ENCODE peak calls at places on chromosomes 2 and 18, in six cellular contexts. One of them, this sample, is unnamed.

GRCh38 chr2:97997774-97998392 is 2.1 kb upstream of the TMEM131 start:
- DNase-seq in CD4-positive, CD25-positive, alpha-beta regulatory T cell: no peak
- DNase-seq in WERI-Rb-1: no peak
- DNase-seq in SJSA1: no peak
- DNase-seq in cardiac muscle cell: no peak
- DNase-seq in prostate gland: no peak
- DNase-seq in this sample: no peak

GRCh38 chr2:173749315-173749714 is 215.9 kb downstream of the SP3 start:
- DNase-seq in CD4-positive, CD25-positive, alpha-beta regulatory T cell: no peak
- DNase-seq in WERI-Rb-1: no peak
- DNase-seq in SJSA1: no peak
- DNase-seq in cardiac muscle cell: peak; percentile 21
- DNase-seq in prostate gland: no peak
- DNase-seq in this sample: no peak

GRCh38 chr2:216188956-216189355 is 79.8 kb downstream of the XRCC5 start:
- DNase-seq in CD4-positive, CD25-positive, alpha-beta regulatory T cell: no peak
- DNase-seq in WERI-Rb-1: no peak
- DNase-seq in SJSA1: no peak
- DNase-seq in cardiac muscle cell: no peak
- DNase-seq in prostate gland: no peak
- DNase-seq in this sample: no peak

GRCh38 chr18:63183952-63184351 is 135.6 kb downstream of the BCL2 start:
- DNase-seq in CD4-positive, CD25-positive, alpha-beta regulatory T cell: no peak
- DNase-seq in WERI-Rb-1: no peak
- DNase-seq in SJSA1: no peak
- DNase-seq in cardiac muscle cell: no peak
- DNase-seq in prostate gland: no peak
- DNase-seq in this sample: no peak

GRCh38 chr18:27136208-27136535 is 48.9 kb downstream of the CHST9 start:
- DNase-seq in CD4-positive, CD25-positive, alpha-beta regulatory T cell: no peak
- DNase-seq in WERI-Rb-1: no peak
- DNase-seq in SJSA1: no peak
- DNase-seq in cardiac muscle cell: no peak
- DNase-seq in prostate gland: no peak
- DNase-seq in this sample: peak; percentile 31

GRCh38 chr2:220506466-220506865 is 879.0 kb downstream of the SLC4A3 start:
- DNase-seq in CD4-positive, CD25-positive, alpha-beta regulatory T cell: no peak
- DNase-seq in WERI-Rb-1: no peak
- DNase-seq in SJSA1: no peak
- DNase-seq in cardiac muscle cell: no peak
- DNase-seq in prostate gland: no peak
- DNase-seq in this sample: no peak

GRCh38 chr2:85472265-85472664 is 53.8 kb downstream of the SH2D6 start:
- DNase-seq in CD4-positive, CD25-positive, alpha-beta regulatory T cell: no peak
- DNase-seq in WERI-Rb-1: no peak
- DNase-seq in SJSA1: no peak
- DNase-seq in cardiac muscle cell: no peak
- DNase-seq in prostate gland: no peak
- DNase-seq in this sample: no peak

GRCh38 chr2:177532567-177532966 is 140.0 kb downstream of the AGPS start:
- DNase-seq in CD4-positive, CD25-positive, alpha-beta regulatory T cell: no peak
- DNase-seq in WERI-Rb-1: no peak
- DNase-seq in SJSA1: no peak
- DNase-seq in cardiac muscle cell: no peak
- DNase-seq in prostate gland: no peak
- DNase-seq in this sample: no peak

GRCh38 chr18:58578321-58578720 is 50.6 kb downstream of the ALPK2 start:
- DNase-seq in CD4-positive, CD25-positive, alpha-beta regulatory T cell: no peak
- DNase-seq in WERI-Rb-1: peak; percentile 50
- DNase-seq in SJSA1: no peak
- DNase-seq in cardiac muscle cell: peak; percentile 53
- DNase-seq in prostate gland: no peak
- DNase-seq in this sample: no peak

GRCh38 chr2:173978447-173978846 is 13.3 kb upstream of the SP3 start:
- DNase-seq in CD4-positive, CD25-positive, alpha-beta regulatory T cell: no peak
- DNase-seq in WERI-Rb-1: no peak
- DNase-seq in SJSA1: peak; percentile 6
- DNase-seq in cardiac muscle cell: no peak
- DNase-seq in prostate gland: no peak
- DNase-seq in this sample: no peak

GRCh38 chr18:45951021-45951714 is 16.0 kb downstream of the EPG5 start:
- DNase-seq in CD4-positive, CD25-positive, alpha-beta regulatory T cell: no peak
- DNase-seq in WERI-Rb-1: no peak
- DNase-seq in SJSA1: peak; percentile 88
- DNase-seq in cardiac muscle cell: no peak
- DNase-seq in prostate gland: no peak
- DNase-seq in this sample: no peak

GRCh38 chr18:77071711-77072292 is 60.8 kb downstream of the MBP start:
- DNase-seq in CD4-positive, CD25-positive, alpha-beta regulatory T cell: peak; percentile 69
- DNase-seq in WERI-Rb-1: no peak
- DNase-seq in SJSA1: peak; percentile 91
- DNase-seq in cardiac muscle cell: no peak
- DNase-seq in prostate gland: no peak
- DNase-seq in this sample: no peak

GRCh38 chr2:220533485-220533884 is 906.1 kb downstream of the SLC4A3 start:
- DNase-seq in CD4-positive, CD25-positive, alpha-beta regulatory T cell: no peak
- DNase-seq in WERI-Rb-1: peak; percentile 64
- DNase-seq in SJSA1: no peak
- DNase-seq in cardiac muscle cell: no peak
- DNase-seq in prostate gland: no peak
- DNase-seq in this sample: peak; percentile 30

GRCh38 chr2:239116456-239117246 is 268.8 kb downstream of the TWIST2 start:
- DNase-seq in CD4-positive, CD25-positive, alpha-beta regulatory T cell: no peak
- DNase-seq in WERI-Rb-1: no peak
- DNase-seq in SJSA1: peak; percentile 61
- DNase-seq in cardiac muscle cell: no peak
- DNase-seq in prostate gland: no peak
- DNase-seq in this sample: no peak

GRCh38 chr2:73000808-73001570 is 70.5 kb downstream of the SFXN5 start:
- DNase-seq in CD4-positive, CD25-positive, alpha-beta regulatory T cell: no peak
- DNase-seq in WERI-Rb-1: no peak
- DNase-seq in SJSA1: no peak
- DNase-seq in cardiac muscle cell: no peak
- DNase-seq in prostate gland: no peak
- DNase-seq in this sample: no peak

GRCh38 chr2:110211938-110212858 is at the start of gene MTLN:
- DNase-seq in CD4-positive, CD25-positive, alpha-beta regulatory T cell: peak; percentile 46
- DNase-seq in WERI-Rb-1: peak; percentile 40
- DNase-seq in SJSA1: peak; percentile 68
- DNase-seq in cardiac muscle cell: peak; percentile 73
- DNase-seq in prostate gland: peak; percentile 52
- DNase-seq in this sample: peak; percentile 76

GRCh38 chr2:100588071-100588786 is 25.4 kb downstream of the PDCL3 start:
- DNase-seq in CD4-positive, CD25-positive, alpha-beta regulatory T cell: no peak
- DNase-seq in WERI-Rb-1: no peak
- DNase-seq in SJSA1: no peak
- DNase-seq in cardiac muscle cell: no peak
- DNase-seq in prostate gland: no peak
- DNase-seq in this sample: no peak

GRCh38 chr2:27372937-27373336 is 2.5 kb downstream of the SNX17 start:
- DNase-seq in CD4-positive, CD25-positive, alpha-beta regulatory T cell: no peak
- DNase-seq in WERI-Rb-1: no peak
- DNase-seq in SJSA1: no peak
- DNase-seq in cardiac muscle cell: no peak
- DNase-seq in prostate gland: no peak
- DNase-seq in this sample: no peak

GRCh38 chr18:33577688-33578370 is at the start of gene ASXL3:
- DNase-seq in CD4-positive, CD25-positive, alpha-beta regulatory T cell: no peak
- DNase-seq in WERI-Rb-1: peak; percentile 17
- DNase-seq in SJSA1: no peak
- DNase-seq in cardiac muscle cell: peak; percentile 82
- DNase-seq in prostate gland: peak; percentile 17
- DNase-seq in this sample: no peak

GRCh38 chr2:84942964-84943421 is 28.0 kb upstream of the KCMF1 start:
- DNase-seq in CD4-positive, CD25-positive, alpha-beta regulatory T cell: no peak
- DNase-seq in WERI-Rb-1: no peak
- DNase-seq in SJSA1: no peak
- DNase-seq in cardiac muscle cell: no peak
- DNase-seq in prostate gland: no peak
- DNase-seq in this sample: no peak

GRCh38 chr18:76383636-76384035 is 111.4 kb downstream of the ZNF516 start:
- DNase-seq in CD4-positive, CD25-positive, alpha-beta regulatory T cell: no peak
- DNase-seq in WERI-Rb-1: no peak
- DNase-seq in SJSA1: no peak
- DNase-seq in cardiac muscle cell: no peak
- DNase-seq in prostate gland: no peak
- DNase-seq in this sample: no peak

GRCh38 chr2:18384242-18384641 is 176.2 kb downstream of the RDH14 start:
- DNase-seq in CD4-positive, CD25-positive, alpha-beta regulatory T cell: no peak
- DNase-seq in WERI-Rb-1: no peak
- DNase-seq in SJSA1: no peak
- DNase-seq in cardiac muscle cell: no peak
- DNase-seq in prostate gland: no peak
- DNase-seq in this sample: no peak

GRCh38 chr2:29698216-29698615 is 223.2 kb downstream of the ALK start:
- DNase-seq in CD4-positive, CD25-positive, alpha-beta regulatory T cell: no peak
- DNase-seq in WERI-Rb-1: no peak
- DNase-seq in SJSA1: peak; percentile 1
- DNase-seq in cardiac muscle cell: no peak
- DNase-seq in prostate gland: no peak
- DNase-seq in this sample: peak; percentile 5

GRCh38 chr2:29700560-29700959 is 220.8 kb downstream of the ALK start:
- DNase-seq in CD4-positive, CD25-positive, alpha-beta regulatory T cell: no peak
- DNase-seq in WERI-Rb-1: no peak
- DNase-seq in SJSA1: peak; percentile 12
- DNase-seq in cardiac muscle cell: no peak
- DNase-seq in prostate gland: no peak
- DNase-seq in this sample: no peak

GRCh38 chr2:29697181-29697580 is 224.2 kb downstream of the ALK start:
- DNase-seq in CD4-positive, CD25-positive, alpha-beta regulatory T cell: no peak
- DNase-seq in WERI-Rb-1: no peak
- DNase-seq in SJSA1: peak; percentile 17
- DNase-seq in cardiac muscle cell: no peak
- DNase-seq in prostate gland: no peak
- DNase-seq in this sample: no peak

GRCh38 chr2:29699045-29699444 is 222.3 kb downstream of the ALK start:
- DNase-seq in CD4-positive, CD25-positive, alpha-beta regulatory T cell: no peak
- DNase-seq in WERI-Rb-1: no peak
- DNase-seq in SJSA1: peak; percentile 15
- DNase-seq in cardiac muscle cell: no peak
- DNase-seq in prostate gland: no peak
- DNase-seq in this sample: no peak

DNA sequence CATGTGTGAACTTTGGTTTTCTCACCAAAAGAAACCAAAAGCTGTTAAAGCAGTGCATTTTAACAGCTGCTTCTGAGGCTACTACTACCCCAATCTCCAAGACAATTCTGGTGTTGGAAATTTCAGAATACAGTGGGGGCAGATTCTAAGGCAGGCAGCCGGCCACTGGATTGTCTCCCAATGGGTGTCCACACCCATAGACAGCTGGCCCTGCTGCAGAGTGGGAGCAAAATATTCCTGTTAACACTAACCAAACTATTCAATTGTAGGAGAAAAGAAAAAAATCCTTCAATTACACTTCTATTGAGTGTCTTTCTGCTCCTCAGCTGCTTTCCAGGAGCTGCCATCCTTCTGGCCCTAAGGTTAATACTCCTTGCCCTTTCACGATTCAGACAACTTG is 223.7 kb downstream of the ALK start:
- DNase-seq in CD4-positive, CD25-positive, alpha-beta regulatory T cell: no peak
- DNase-seq in WERI-Rb-1: no peak
- DNase-seq in SJSA1: peak; percentile 5
- DNase-seq in cardiac muscle cell: no peak
- DNase-seq in prostate gland: no peak
- DNase-seq in this sample: no peak
- H3K4me3 ChIP-seq in CD4-positive, CD25-positive, alpha-beta regulatory T cell: no peak overlapping the region
- H3K4me3 ChIP-seq in WERI-Rb-1: no peak overlapping the region
- H3K4me3 ChIP-seq in SJSA1: no peak overlapping the region
- H3K4me3 ChIP-seq in cardiac muscle cell: no peak overlapping the region
- H3K4me3 ChIP-seq in prostate gland: no peak overlapping the region
- H3K4me3 ChIP-seq in this sample: no peak overlapping the region

GRCh38 chr2:8472545-8473361 is 209.1 kb upstream of the ID2 start:
- DNase-seq in CD4-positive, CD25-positive, alpha-beta regulatory T cell: no peak
- DNase-seq in WERI-Rb-1: no peak
- DNase-seq in SJSA1: no peak
- DNase-seq in cardiac muscle cell: no peak
- DNase-seq in prostate gland: no peak
- DNase-seq in this sample: no peak
- H3K27me3 ChIP-seq in CD4-positive, CD25-positive, alpha-beta regulatory T cell: no peaks in the 10 kb centered on the region
- H3K27me3 ChIP-seq in WERI-Rb-1: no peaks in the 10 kb centered on the region
- H3K27me3 ChIP-seq in SJSA1: no peaks in the 10 kb centered on the region
- H3K27me3 ChIP-seq in cardiac muscle cell: no peaks in the 10 kb centered on the region
- H3K27me3 ChIP-seq in prostate gland: no peaks in the 10 kb centered on the region
- H3K27me3 ChIP-seq in this sample: no peaks in the 10 kb centered on the region

GRCh38 chr2:11480859-11481258 is 14.9 kb upstream of the E2F6 start:
- DNase-seq in CD4-positive, CD25-positive, alpha-beta regulatory T cell: no peak
- DNase-seq in WERI-Rb-1: no peak
- DNase-seq in SJSA1: no peak
- DNase-seq in cardiac muscle cell: no peak
- DNase-seq in prostate gland: no peak
- DNase-seq in this sample: no peak

GRCh38 chr2:11481426-11481788 is 15.4 kb upstream of the E2F6 start:
- DNase-seq in CD4-positive, CD25-positive, alpha-beta regulatory T cell: no peak
- DNase-seq in WERI-Rb-1: no peak
- DNase-seq in SJSA1: no peak
- DNase-seq in cardiac muscle cell: no peak
- DNase-seq in prostate gland: no peak
- DNase-seq in this sample: peak; percentile 37

GRCh38 chr2:11481789-11482472 is 16.0 kb upstream of the E2F6 start:
- DNase-seq in CD4-positive, CD25-positive, alpha-beta regulatory T cell: no peak
- DNase-seq in WERI-Rb-1: no peak
- DNase-seq in SJSA1: no peak
- DNase-seq in cardiac muscle cell: peak; percentile 37
- DNase-seq in prostate gland: no peak
- DNase-seq in this sample: peak; percentile 65

GRCh38 chr2:11483806-11484147 is 17.8 kb upstream of the E2F6 start:
- DNase-seq in CD4-positive, CD25-positive, alpha-beta regulatory T cell: no peak
- DNase-seq in WERI-Rb-1: no peak
- DNase-seq in SJSA1: no peak
- DNase-seq in cardiac muscle cell: no peak
- DNase-seq in prostate gland: no peak
- DNase-seq in this sample: no peak

GRCh38 chr2:11482473-11483031 is 16.6 kb upstream of the E2F6 start:
- DNase-seq in CD4-positive, CD25-positive, alpha-beta regulatory T cell: no peak
- DNase-seq in WERI-Rb-1: peak; percentile 62
- DNase-seq in SJSA1: no peak
- DNase-seq in cardiac muscle cell: peak; percentile 94
- DNase-seq in prostate gland: no peak
- DNase-seq in this sample: peak; percentile 96
- H3K4me3 ChIP-seq in CD4-positive, CD25-positive, alpha-beta regulatory T cell: no peak overlapping the region
- H3K4me3 ChIP-seq in WERI-Rb-1: peak overlapping the region; percentile 54
- H3K4me3 ChIP-seq in SJSA1: peak overlapping the region; percentile 20
- H3K4me3 ChIP-seq in cardiac muscle cell: peak overlapping the region; percentile 82
- H3K4me3 ChIP-seq in prostate gland: peak overlapping the region; percentile 45
- H3K4me3 ChIP-seq in this sample: peak overlapping the region; percentile 95

GRCh38 chr2:105801961-105802360 is 57.2 kb downstream of the NCK2 start:
- DNase-seq in CD4-positive, CD25-positive, alpha-beta regulatory T cell: no peak
- DNase-seq in WERI-Rb-1: peak; percentile 20
- DNase-seq in SJSA1: no peak
- DNase-seq in cardiac muscle cell: no peak
- DNase-seq in prostate gland: no peak
- DNase-seq in this sample: no peak
- H3K27me3 ChIP-seq in CD4-positive, CD25-positive, alpha-beta regulatory T cell: no peaks in the 10 kb centered on the region
- H3K27me3 ChIP-seq in WERI-Rb-1: no peaks in the 10 kb centered on the region
- H3K27me3 ChIP-seq in SJSA1: no peaks in the 10 kb centered on the region
- H3K27me3 ChIP-seq in cardiac muscle cell: no peaks in the 10 kb centered on the region
- H3K27me3 ChIP-seq in prostate gland: no peaks in the 10 kb centered on the region
- H3K27me3 ChIP-seq in this sample: no peaks in the 10 kb centered on the region

GRCh38 chr18:32358529-32358928 is 112.2 kb downstream of the GAREM1 start:
- DNase-seq in CD4-positive, CD25-positive, alpha-beta regulatory T cell: no peak
- DNase-seq in WERI-Rb-1: no peak
- DNase-seq in SJSA1: no peak
- DNase-seq in cardiac muscle cell: peak; percentile 22
- DNase-seq in prostate gland: no peak
- DNase-seq in this sample: no peak
- H3K4me3 ChIP-seq in CD4-positive, CD25-positive, alpha-beta regulatory T cell: no peak overlapping the region
- H3K4me3 ChIP-seq in WERI-Rb-1: no peak overlapping the region
- H3K4me3 ChIP-seq in SJSA1: no peak overlapping the region
- H3K4me3 ChIP-seq in cardiac muscle cell: no peak overlapping the region
- H3K4me3 ChIP-seq in prostate gland: no peak overlapping the region
- H3K4me3 ChIP-seq in this sample: no peak overlapping the region

This sample was measured in H7.